ENCODE peak calls at places on chromosomes 12 and 14, in seven cellular contexts. I is HCT116, E is uterus, Q is esophagus muscularis mucosa, B is heart left ventricle, O is cardiac muscle cell, A is fibroblast of the aortic adventitia. S is an unnamed sample.

GRCh38 chr14:69152181-69152943 is 557 bp downstream of the DCAF5 start:
- DNase-seq in I (no peak), E (no peak), Q (no peak), B (no peak), O (peak), A (peak), S (peak)

GRCh38 chr12:14873440-14874185 is 12.0 kb downstream of the MGP start:
- DNase-seq in I (no peak), E (no peak), Q (no peak), B (no peak), O (no peak), A (no peak), S (no peak)

GRCh38 chr14:24246765-24247212 is 4.4 kb upstream of the TINF2 start:
- DNase-seq in I (no peak), E (no peak), Q (no peak), B (no peak), O (no peak), A (no peak), S (peak)

GRCh38 chr12:6465467-6466183 is 4.9 kb downstream of the VAMP1 start:
- DNase-seq in I (peak), E (peak), Q (no peak), B (no peak), O (peak), A (peak), S (no peak)

GRCh38 chr12:121828826-121829225 is 25.0 kb downstream of the SETD1B start:
- DNase-seq in I (no peak), E (no peak), Q (no peak), B (no peak), O (no peak), A (no peak), S (no peak)

GRCh38 chr14:105340821-105341408 is 26.4 kb downstream of the PACS2 start:
- DNase-seq in I (no peak), E (no peak), Q (no peak), B (no peak), O (no peak), A (peak), S (no peak)

GRCh38 chr12:89707992-89708792 is 446 bp downstream of the ATP2B1 start:
- DNase-seq in I (no peak), E (peak), Q (no peak), B (peak), O (no peak), A (no peak), S (peak)

GRCh38 chr14:22276913-22277816 is 311.9 kb downstream of the DAD1 start:
- DNase-seq in I (peak), E (no peak), Q (no peak), B (no peak), O (peak), A (peak), S (peak)

GRCh38 chr14:95679148-95679547 is 7.1 kb upstream of the TCL1B start:
- DNase-seq in I (no peak), E (no peak), Q (no peak), B (no peak), O (no peak), A (no peak), S (no peak)

GRCh38 chr14:64828096-64828495 is 51.6 kb downstream of the SPTB start:
- DNase-seq in I (no peak), E (no peak), Q (no peak), B (no peak), O (no peak), A (no peak), S (no peak)

GRCh38 chr14:68364823-68365222 is 428.0 kb downstream of the ZFP36L1 start:
- DNase-seq in I (no peak), E (no peak), Q (no peak), B (no peak), O (no peak), A (no peak), S (no peak)

GRCh38 chr14:100398044-100398443 is 74.9 kb downstream of the SLC25A47 start:
- DNase-seq in I (no peak), E (no peak), Q (no peak), B (no peak), O (no peak), A (no peak), S (no peak)

GRCh38 chr12:81866081-81866480 is 106.9 kb upstream of the PPFIA2 start:
- DNase-seq in I (no peak), E (no peak), Q (no peak), B (no peak), O (no peak), A (no peak), S (no peak)

GRCh38 chr12:93079976-93080375 is 150.9 kb upstream of the EEA1 start:
- DNase-seq in I (no peak), E (no peak), Q (no peak), B (no peak), O (no peak), A (no peak), S (no peak)

GRCh38 chr12:13177373-13177772 is 19.2 kb upstream of the EMP1 start:
- DNase-seq in I (no peak), E (no peak), Q (peak), B (no peak), O (no peak), A (no peak), S (no peak)

GRCh38 chr12:86186449-86186848 is 69.7 kb downstream of the MGAT4C start:
- DNase-seq in I (no peak), E (no peak), Q (no peak), B (no peak), O (no peak), A (peak), S (no peak)
- TF ChIP-seq CTCF in I (peak), E (no peak), Q (no peak), B (no peak), O (peak), A (peak), S (no peak)

DNA sequence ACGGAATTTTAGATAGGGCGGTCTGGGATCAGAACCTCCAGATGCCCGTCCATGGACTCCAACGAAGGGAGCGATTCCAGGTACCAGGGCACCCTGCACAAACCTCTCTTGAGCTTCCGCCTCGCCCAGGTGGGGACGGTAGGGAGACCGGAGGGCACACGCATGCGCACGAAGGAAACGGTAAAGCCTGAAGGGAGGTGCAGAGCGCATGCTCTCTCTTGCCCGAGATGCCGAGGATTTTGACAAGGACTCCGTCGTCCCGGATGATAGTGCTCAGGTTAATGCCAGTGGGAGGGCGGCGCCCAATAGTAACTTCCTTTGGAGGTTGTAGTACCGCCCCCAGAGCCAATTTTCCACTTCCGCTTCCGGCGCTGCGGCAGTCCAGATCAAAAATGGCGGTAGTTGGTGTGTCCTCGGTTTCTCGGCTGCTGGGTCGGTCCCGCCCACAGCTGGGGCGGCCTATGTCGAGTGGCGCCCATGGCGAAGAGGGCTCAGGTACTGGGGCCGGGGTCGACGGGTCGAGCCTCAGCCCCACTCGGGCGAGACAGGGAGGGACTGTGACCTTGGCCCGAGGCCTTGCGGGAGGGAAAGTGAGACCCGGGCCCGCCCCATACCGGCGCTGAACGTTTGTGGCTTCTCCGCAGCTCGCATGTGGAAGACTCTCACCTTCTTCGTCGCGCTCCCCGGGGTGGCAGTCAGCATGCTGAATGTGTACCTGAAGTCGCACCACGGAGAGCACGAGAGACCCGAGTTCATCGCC is at the start of gene COX6A1:
- DNase-seq in I (peak), E (peak), Q (peak), B (peak), O (peak), A (peak), S (peak)
- TF ChIP-seq CTCF in I (peak), E (no peak), Q (peak), B (no peak), O (no peak), A (no peak), S (no peak)

DNA sequence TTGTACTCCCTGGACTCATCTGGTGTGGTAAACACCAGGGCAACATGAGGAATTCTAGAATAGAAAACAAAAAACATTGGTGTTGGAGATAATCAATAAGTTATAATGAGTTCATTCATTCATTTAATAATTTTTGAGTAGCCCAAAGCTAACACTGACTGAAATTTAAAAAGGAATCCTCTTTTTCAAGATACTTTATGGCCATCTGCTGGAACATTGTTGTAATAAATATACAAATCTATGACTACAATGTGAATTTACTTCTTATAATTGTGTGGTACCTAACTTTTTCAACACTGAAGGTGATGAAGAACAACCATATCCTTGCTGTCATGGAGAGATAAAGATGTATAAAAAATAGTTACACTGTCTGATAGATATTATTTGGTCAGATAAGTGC is 687.3 kb upstream of the MIS18BP1 start:
- DNase-seq in I (no peak), E (no peak), Q (no peak), B (no peak), O (no peak), A (no peak), S (no peak)
- TF ChIP-seq CTCF in I (no peak), E (no peak), Q (no peak), B (no peak), O (no peak), A (no peak), S (no peak)

GRCh38 chr14:71539660-71540285 is 392.5 kb upstream of the RGS6 start:
- DNase-seq in I (no peak), E (no peak), Q (no peak), B (peak), O (peak), A (no peak), S (no peak)
- TF ChIP-seq CTCF in I (no peak), E (no peak), Q (no peak), B (no peak), O (no peak), A (no peak), S (no peak)

GRCh38 chr12:19915392-19916192 is 452.7 kb upstream of the PDE3A start:
- DNase-seq in I (peak), E (no peak), Q (no peak), B (no peak), O (peak), A (peak), S (no peak)
- TF ChIP-seq CTCF in I (peak), E (peak), Q (peak), B (peak), O (peak), A (peak), S (no peak)

DNA sequence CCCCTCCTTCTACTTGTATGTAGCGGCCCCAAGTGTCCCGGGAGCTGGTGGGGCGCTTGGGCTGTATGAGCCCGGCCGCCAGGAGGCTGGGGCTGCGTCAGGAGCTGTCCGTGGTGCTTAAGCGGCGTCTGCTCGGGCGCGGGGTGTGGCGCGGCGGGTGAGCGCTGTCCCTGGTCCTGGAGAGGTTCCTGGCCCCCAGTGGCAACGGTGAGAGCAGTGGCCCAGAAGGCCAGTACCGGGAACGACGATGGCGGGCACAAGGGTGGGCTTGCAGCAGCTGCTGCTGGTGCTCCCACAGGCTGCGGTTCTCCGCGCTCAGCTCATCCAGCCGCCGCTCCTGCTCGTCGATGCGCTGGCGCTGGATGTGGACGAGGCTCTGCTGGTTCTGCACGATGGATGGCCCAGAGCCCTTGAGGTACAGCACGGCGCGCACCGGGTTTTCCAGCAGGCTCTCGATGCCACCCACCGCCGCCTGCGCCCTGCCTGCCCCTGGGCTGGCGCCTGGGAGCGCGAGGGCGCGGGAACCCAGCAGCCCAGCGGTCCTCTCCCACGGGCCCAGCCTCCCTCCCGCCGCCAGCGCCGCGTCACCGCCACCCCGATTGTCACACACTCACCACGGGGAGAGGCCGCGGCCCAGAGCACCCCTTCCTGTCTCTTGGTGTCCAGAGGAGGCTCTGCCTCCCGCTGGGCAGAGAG is 41.9 kb upstream of the FKBP4 start:
- DNase-seq in I (peak), E (peak), Q (peak), B (peak), O (peak), A (peak), S (peak)
- TF ChIP-seq CTCF in I (no peak), E (no peak), Q (no peak), B (no peak), O (no peak), A (peak), S (no peak)

S was measured in GM20000.